ENCODE peak calls at places on chromosome 3, in seven cellular contexts. One of them, this sample, is unnamed.

GRCh38 chr3:55557549-55557948 is 70.4 kb upstream of the WNT5A start:
- DNase-seq in body of pancreas: no peak
- DNase-seq in A549: no peak
- DNase-seq in left lung: no peak
- DNase-seq in CD8-positive, alpha-beta T cell: no peak
- DNase-seq in psoas muscle: no peak
- DNase-seq in vagina: no peak
- DNase-seq in this sample: no peak

GRCh38 chr3:41662288-41662687 is 299.6 kb downstream of the ULK4 start:
- DNase-seq in body of pancreas: no peak
- DNase-seq in left lung: no peak
- DNase-seq in psoas muscle: no peak
- DNase-seq in A549: no peak
- DNase-seq in vagina: no peak
- DNase-seq in CD8-positive, alpha-beta T cell: no peak
- DNase-seq in this sample: no peak

GRCh38 chr3:87311309-87311708 is 34.9 kb upstream of the POU1F1 start:
- DNase-seq in left lung: no peak
- DNase-seq in A549: no peak
- DNase-seq in psoas muscle: no peak
- DNase-seq in body of pancreas: no peak
- DNase-seq in CD8-positive, alpha-beta T cell: no peak
- DNase-seq in vagina: no peak
- DNase-seq in this sample: no peak

GRCh38 chr3:4582634-4583033 is 89.5 kb downstream of the ITPR1 start:
- DNase-seq in vagina: no peak
- DNase-seq in psoas muscle: no peak
- DNase-seq in CD8-positive, alpha-beta T cell: no peak
- DNase-seq in body of pancreas: no peak
- DNase-seq in left lung: no peak
- DNase-seq in A549: no peak
- DNase-seq in this sample: peak; percentile 36

GRCh38 chr3:37197810-37198371 is 23.5 kb upstream of the LRRFIP2 start:
- DNase-seq in vagina: no peak
- DNase-seq in psoas muscle: no peak
- DNase-seq in left lung: no peak
- DNase-seq in CD8-positive, alpha-beta T cell: no peak
- DNase-seq in A549: no peak
- DNase-seq in body of pancreas: no peak
- DNase-seq in this sample: no peak

GRCh38 chr3:193771736-193772135 is 178.7 kb downstream of the OPA1 start:
- DNase-seq in CD8-positive, alpha-beta T cell: no peak
- DNase-seq in left lung: no peak
- DNase-seq in body of pancreas: no peak
- DNase-seq in A549: no peak
- DNase-seq in psoas muscle: no peak
- DNase-seq in vagina: no peak
- DNase-seq in this sample: no peak

GRCh38 chr3:42275217-42275616 is 9.2 kb upstream of the CCK start:
- DNase-seq in vagina: no peak
- DNase-seq in A549: no peak
- DNase-seq in left lung: no peak
- DNase-seq in body of pancreas: no peak
- DNase-seq in psoas muscle: no peak
- DNase-seq in CD8-positive, alpha-beta T cell: no peak
- DNase-seq in this sample: peak; percentile 1

GRCh38 chr3:46284981-46285683 is 42.9 kb downstream of the CCR3 start:
- DNase-seq in A549: no peak
- DNase-seq in CD8-positive, alpha-beta T cell: no peak
- DNase-seq in left lung: no peak
- DNase-seq in psoas muscle: peak; percentile 63
- DNase-seq in vagina: no peak
- DNase-seq in body of pancreas: peak; percentile 12
- DNase-seq in this sample: no peak

GRCh38 chr3:31116651-31117050 is 222.2 kb upstream of the GADL1 start:
- DNase-seq in psoas muscle: no peak
- DNase-seq in A549: no peak
- DNase-seq in left lung: no peak
- DNase-seq in vagina: no peak
- DNase-seq in body of pancreas: no peak
- DNase-seq in CD8-positive, alpha-beta T cell: no peak
- DNase-seq in this sample: no peak

GRCh38 chr3:46423588-46423987 is 16.5 kb downstream of the CCRL2 start:
- DNase-seq in body of pancreas: no peak
- DNase-seq in A549: no peak
- DNase-seq in psoas muscle: no peak
- DNase-seq in left lung: no peak
- DNase-seq in CD8-positive, alpha-beta T cell: no peak
- DNase-seq in vagina: no peak
- DNase-seq in this sample: no peak

GRCh38 chr3:65729553-65729952 is 309.2 kb downstream of the MAGI1 start:
- DNase-seq in psoas muscle: no peak
- DNase-seq in CD8-positive, alpha-beta T cell: no peak
- DNase-seq in left lung: no peak
- DNase-seq in A549: no peak
- DNase-seq in vagina: no peak
- DNase-seq in body of pancreas: peak; percentile 51
- DNase-seq in this sample: no peak

GRCh38 chr3:125647318-125648014 is 52.2 kb upstream of the OSBPL11 start:
- DNase-seq in left lung: peak; percentile 77
- DNase-seq in body of pancreas: no peak
- DNase-seq in CD8-positive, alpha-beta T cell: no peak
- DNase-seq in psoas muscle: no peak
- DNase-seq in vagina: no peak
- DNase-seq in A549: no peak
- DNase-seq in this sample: no peak

GRCh38 chr3:185978516-185978915 is 40.7 kb upstream of the TRA2B start:
- DNase-seq in psoas muscle: no peak
- DNase-seq in CD8-positive, alpha-beta T cell: no peak
- DNase-seq in body of pancreas: no peak
- DNase-seq in left lung: no peak
- DNase-seq in A549: no peak
- DNase-seq in vagina: no peak
- DNase-seq in this sample: no peak

GRCh38 chr3:4501422-4501821 is 8.3 kb downstream of the ITPR1 start:
- DNase-seq in CD8-positive, alpha-beta T cell: no peak
- DNase-seq in left lung: no peak
- DNase-seq in vagina: no peak
- DNase-seq in psoas muscle: no peak
- DNase-seq in body of pancreas: no peak
- DNase-seq in A549: no peak
- DNase-seq in this sample: no peak

GRCh38 chr3:33144433-33144832 is 30.6 kb downstream of the CRTAP start:
- DNase-seq in vagina: no peak
- DNase-seq in A549: peak; percentile 27
- DNase-seq in CD8-positive, alpha-beta T cell: no peak
- DNase-seq in left lung: no peak
- DNase-seq in psoas muscle: no peak
- DNase-seq in body of pancreas: no peak
- DNase-seq in this sample: no peak

GRCh38 chr3:189269356-189269755 is 97.6 kb downstream of the TPRG1 start:
- DNase-seq in vagina: no peak
- DNase-seq in CD8-positive, alpha-beta T cell: no peak
- DNase-seq in left lung: no peak
- DNase-seq in psoas muscle: no peak
- DNase-seq in body of pancreas: no peak
- DNase-seq in A549: no peak
- DNase-seq in this sample: no peak

GRCh38 chr3:65883614-65884013 is 155.1 kb downstream of the MAGI1 start:
- DNase-seq in A549: no peak
- DNase-seq in left lung: no peak
- DNase-seq in vagina: no peak
- DNase-seq in psoas muscle: no peak
- DNase-seq in CD8-positive, alpha-beta T cell: no peak
- DNase-seq in body of pancreas: peak; percentile 11
- DNase-seq in this sample: peak; percentile 59

GRCh38 chr3:51800758-51801140 is 21.7 kb upstream of the IQCF6 start:
- DNase-seq in vagina: no peak
- DNase-seq in body of pancreas: no peak
- DNase-seq in left lung: no peak
- DNase-seq in A549: no peak
- DNase-seq in psoas muscle: no peak
- DNase-seq in CD8-positive, alpha-beta T cell: no peak
- DNase-seq in this sample: no peak

GRCh38 chr3:37742121-37742520 is 119.6 kb upstream of the CTDSPL start:
- DNase-seq in A549: no peak
- DNase-seq in psoas muscle: no peak
- DNase-seq in body of pancreas: no peak
- DNase-seq in left lung: no peak
- DNase-seq in vagina: no peak
- DNase-seq in CD8-positive, alpha-beta T cell: no peak
- DNase-seq in this sample: no peak

GRCh38 chr3:123157598-123158287 is 44.0 kb upstream of the SEC22A start:
- DNase-seq in left lung: no peak
- DNase-seq in A549: no peak
- DNase-seq in body of pancreas: peak; percentile 67
- DNase-seq in vagina: no peak
- DNase-seq in CD8-positive, alpha-beta T cell: no peak
- DNase-seq in psoas muscle: no peak
- DNase-seq in this sample: no peak

GRCh38 chr3:108153451-108153981 is 62.7 kb upstream of the CD47 start:
- DNase-seq in left lung: no peak
- DNase-seq in A549: no peak
- DNase-seq in psoas muscle: no peak
- DNase-seq in vagina: no peak
- DNase-seq in CD8-positive, alpha-beta T cell: peak; percentile 2
- DNase-seq in body of pancreas: peak; percentile 67
- DNase-seq in this sample: peak; percentile 15

GRCh38 chr3:48765376-48765775 is 48.4 kb upstream of the IP6K2 start:
- DNase-seq in body of pancreas: peak; percentile 14
- DNase-seq in psoas muscle: no peak
- DNase-seq in CD8-positive, alpha-beta T cell: no peak
- DNase-seq in A549: peak; percentile 18
- DNase-seq in left lung: no peak
- DNase-seq in vagina: no peak
- DNase-seq in this sample: no peak

GRCh38 chr3:8387591-8387990 is 114.0 kb upstream of the LMCD1 start:
- DNase-seq in psoas muscle: no peak
- DNase-seq in left lung: no peak
- DNase-seq in A549: no peak
- DNase-seq in vagina: no peak
- DNase-seq in body of pancreas: no peak
- DNase-seq in CD8-positive, alpha-beta T cell: no peak
- DNase-seq in this sample: no peak

GRCh38 chr3:187062526-187063177 is 76.6 kb downstream of the RPL39L start:
- DNase-seq in CD8-positive, alpha-beta T cell: no peak
- DNase-seq in A549: no peak
- DNase-seq in left lung: no peak
- DNase-seq in body of pancreas: peak; percentile 16
- DNase-seq in vagina: no peak
- DNase-seq in psoas muscle: no peak
- DNase-seq in this sample: no peak
- H3K27ac ChIP-seq in CD8-positive, alpha-beta T cell: no peak overlapping the region
- H3K27ac ChIP-seq in A549: peak overlapping the region; percentile 87
- H3K27ac ChIP-seq in left lung: peak overlapping the region; percentile 81
- H3K27ac ChIP-seq in body of pancreas: peak overlapping the region; percentile 80
- H3K27ac ChIP-seq in vagina: no peak overlapping the region
- H3K27ac ChIP-seq in psoas muscle: no peak overlapping the region
- H3K27ac ChIP-seq in this sample: no peak overlapping the region

GRCh38 chr3:81742581-81742980 is 18.9 kb downstream of the GBE1 start:
- DNase-seq in vagina: no peak
- DNase-seq in A549: no peak
- DNase-seq in left lung: no peak
- DNase-seq in psoas muscle: no peak
- DNase-seq in CD8-positive, alpha-beta T cell: no peak
- DNase-seq in body of pancreas: no peak
- DNase-seq in this sample: no peak

GRCh38 chr3:81740731-81741130 is 20.7 kb downstream of the GBE1 start:
- DNase-seq in body of pancreas: no peak
- DNase-seq in A549: no peak
- DNase-seq in CD8-positive, alpha-beta T cell: no peak
- DNase-seq in left lung: no peak
- DNase-seq in psoas muscle: no peak
- DNase-seq in vagina: no peak
- DNase-seq in this sample: no peak

GRCh38 chr3:81743096-81744025 is 18.1 kb downstream of the GBE1 start:
- DNase-seq in A549: peak; percentile 63
- DNase-seq in psoas muscle: no peak
- DNase-seq in left lung: no peak
- DNase-seq in vagina: no peak
- DNase-seq in body of pancreas: peak; percentile 70
- DNase-seq in CD8-positive, alpha-beta T cell: no peak
- DNase-seq in this sample: peak; percentile 66

GRCh38 chr3:81744366-81744765 is 17.1 kb downstream of the GBE1 start:
- DNase-seq in psoas muscle: no peak
- DNase-seq in vagina: no peak
- DNase-seq in body of pancreas: peak; percentile 14
- DNase-seq in left lung: no peak
- DNase-seq in A549: peak; percentile 57
- DNase-seq in CD8-positive, alpha-beta T cell: no peak
- DNase-seq in this sample: peak; percentile 71

DNA sequence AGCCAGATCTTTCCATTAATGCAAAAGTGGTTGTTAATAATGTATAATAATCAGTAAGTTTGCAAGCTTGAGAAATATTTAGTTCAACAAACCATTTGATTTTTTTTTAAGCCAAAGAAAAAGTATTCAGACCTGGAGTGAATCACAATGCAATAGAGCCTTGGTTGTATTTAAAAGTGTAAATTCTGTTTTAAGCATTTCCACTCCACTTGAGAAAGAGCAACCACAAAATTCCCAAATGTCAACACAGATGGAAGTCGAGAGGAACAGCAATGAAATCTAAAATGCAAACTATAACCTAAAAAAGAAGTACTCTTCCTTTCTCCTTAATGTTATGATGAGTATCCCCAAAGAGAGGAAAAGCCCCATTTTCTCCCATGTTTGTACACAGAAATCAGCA is 20.2 kb downstream of the GBE1 start:
- DNase-seq in body of pancreas: no peak
- DNase-seq in psoas muscle: no peak
- DNase-seq in A549: no peak
- DNase-seq in vagina: no peak
- DNase-seq in left lung: no peak
- DNase-seq in CD8-positive, alpha-beta T cell: no peak
- DNase-seq in this sample: peak; percentile 37
- H3K4me1 ChIP-seq in body of pancreas: peaks cover 24% of the 10 kb centered on the region
- H3K4me1 ChIP-seq in psoas muscle: peaks cover 56% of the 10 kb centered on the region
- H3K4me1 ChIP-seq in A549: peaks cover 55% of the 10 kb centered on the region
- H3K4me1 ChIP-seq in vagina: peaks cover 35% of the 10 kb centered on the region
- H3K4me1 ChIP-seq in left lung: peaks cover 37% of the 10 kb centered on the region
- H3K4me1 ChIP-seq in CD8-positive, alpha-beta T cell: no peaks in the 10 kb centered on the region
- H3K4me1 ChIP-seq in this sample: peaks cover 48% of the 10 kb centered on the region

GRCh38 chr3:94070341-94070911 is 7.6 kb downstream of the NSUN3 start:
- DNase-seq in psoas muscle: no peak
- DNase-seq in A549: no peak
- DNase-seq in body of pancreas: no peak
- DNase-seq in left lung: no peak
- DNase-seq in vagina: no peak
- DNase-seq in CD8-positive, alpha-beta T cell: no peak
- DNase-seq in this sample: no peak
- H3K27ac ChIP-seq in psoas muscle: no peak overlapping the region
- H3K27ac ChIP-seq in A549: no peak overlapping the region
- H3K27ac ChIP-seq in body of pancreas: no peak overlapping the region
- H3K27ac ChIP-seq in left lung: no peak overlapping the region
- H3K27ac ChIP-seq in vagina: no peak overlapping the region
- H3K27ac ChIP-seq in CD8-positive, alpha-beta T cell: no peak overlapping the region
- H3K27ac ChIP-seq in this sample: no peak overlapping the region

DNA sequence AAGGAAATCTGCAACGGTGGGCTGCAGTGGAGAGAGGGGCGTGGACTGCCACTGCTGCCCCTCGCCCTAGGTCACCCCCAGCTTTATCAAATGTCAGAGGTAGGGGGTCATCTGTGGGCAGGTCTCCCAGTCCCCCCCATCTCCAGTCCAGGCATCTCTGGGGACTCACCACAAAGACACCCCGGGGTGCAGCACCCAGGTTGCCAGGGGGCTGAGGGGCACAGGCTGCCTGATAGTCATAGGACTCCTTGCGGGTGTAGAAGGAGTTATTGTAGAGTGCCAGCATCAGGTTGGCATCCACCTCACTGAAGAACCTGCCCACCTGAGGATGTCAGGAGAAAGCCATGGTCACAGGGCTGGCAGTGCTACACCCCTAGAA is 6.5 kb upstream of the TMEM115 start:
- DNase-seq in body of pancreas: no peak
- DNase-seq in left lung: peak; percentile 72
- DNase-seq in vagina: no peak
- DNase-seq in psoas muscle: no peak
- DNase-seq in A549: no peak
- DNase-seq in CD8-positive, alpha-beta T cell: no peak
- DNase-seq in this sample: no peak
- H3K4me1 ChIP-seq in body of pancreas: peaks cover 30% of the 10 kb centered on the region
- H3K4me1 ChIP-seq in left lung: peaks cover 14% of the 10 kb centered on the region
- H3K4me1 ChIP-seq in vagina: peaks cover 22% of the 10 kb centered on the region
- H3K4me1 ChIP-seq in psoas muscle: no peaks in the 10 kb centered on the region
- H3K4me1 ChIP-seq in A549: no peaks in the 10 kb centered on the region
- H3K4me1 ChIP-seq in CD8-positive, alpha-beta T cell: peaks cover 20% of the 10 kb centered on the region
- H3K4me1 ChIP-seq in this sample: no peaks in the 10 kb centered on the region